ENCODE peak calls at places on chromosomes 4 and X, in seven cellular contexts. One of them, this sample, is unnamed.

GRCh38 chr4:55358246-55358645 is 12.2 kb downstream of the SRD5A3 start:
- DNase-seq in ACHN: no peak
- DNase-seq in MM.1S: no peak
- DNase-seq in activated CD4-positive, alpha-beta T cell treated with anti-CD3 and anti-CD28 coated beads, Interleukin-2, amount 10 ng/mL, durations not matched to agents 7 days and 5 days: no peak
- DNase-seq in stimulated activated CD4-positive, alpha-beta T cell treated with anti-CD3 and anti-CD28 coated beads, Interleukin-12 subunit alpha, Interleukin-12 subunit beta, amount 100 ng/mL, for 48 hours: no peak
- DNase-seq in CD4-positive, alpha-beta T cell: no peak
- DNase-seq in thoracic aorta: no peak
- DNase-seq in this sample: no peak

GRCh38 chrX:109966246-109966645 is 36.7 kb upstream of the TMEM164 start:
- DNase-seq in activated CD4-positive, alpha-beta T cell treated with anti-CD3 and anti-CD28 coated beads, Interleukin-2, amount 10 ng/mL, durations not matched to agents 7 days and 5 days: no peak
- DNase-seq in thoracic aorta: no peak
- DNase-seq in CD4-positive, alpha-beta T cell: no peak
- DNase-seq in MM.1S: no peak
- DNase-seq in ACHN: no peak
- DNase-seq in stimulated activated CD4-positive, alpha-beta T cell treated with anti-CD3 and anti-CD28 coated beads, Interleukin-12 subunit alpha, Interleukin-12 subunit beta, amount 100 ng/mL, for 48 hours: no peak
- DNase-seq in this sample: no peak

GRCh38 chr4:158949094-158949493 is 153.8 kb upstream of the RAPGEF2 start:
- DNase-seq in ACHN: peak; percentile 65
- DNase-seq in CD4-positive, alpha-beta T cell: no peak
- DNase-seq in activated CD4-positive, alpha-beta T cell treated with anti-CD3 and anti-CD28 coated beads, Interleukin-2, amount 10 ng/mL, durations not matched to agents 7 days and 5 days: no peak
- DNase-seq in MM.1S: peak; percentile 66
- DNase-seq in thoracic aorta: no peak
- DNase-seq in stimulated activated CD4-positive, alpha-beta T cell treated with anti-CD3 and anti-CD28 coated beads, Interleukin-12 subunit alpha, Interleukin-12 subunit beta, amount 100 ng/mL, for 48 hours: no peak
- DNase-seq in this sample: no peak

GRCh38 chr4:154559931-154560801 is 2.6 kb upstream of the FGB start:
- DNase-seq in CD4-positive, alpha-beta T cell: no peak
- DNase-seq in thoracic aorta: no peak
- DNase-seq in stimulated activated CD4-positive, alpha-beta T cell treated with anti-CD3 and anti-CD28 coated beads, Interleukin-12 subunit alpha, Interleukin-12 subunit beta, amount 100 ng/mL, for 48 hours: no peak
- DNase-seq in activated CD4-positive, alpha-beta T cell treated with anti-CD3 and anti-CD28 coated beads, Interleukin-2, amount 10 ng/mL, durations not matched to agents 7 days and 5 days: no peak
- DNase-seq in ACHN: no peak
- DNase-seq in MM.1S: no peak
- DNase-seq in this sample: no peak

GRCh38 chrX:101483705-101484104 is 1.6 kb upstream of the ARMCX4 start:
- DNase-seq in thoracic aorta: no peak
- DNase-seq in activated CD4-positive, alpha-beta T cell treated with anti-CD3 and anti-CD28 coated beads, Interleukin-2, amount 10 ng/mL, durations not matched to agents 7 days and 5 days: no peak
- DNase-seq in CD4-positive, alpha-beta T cell: no peak
- DNase-seq in MM.1S: no peak
- DNase-seq in stimulated activated CD4-positive, alpha-beta T cell treated with anti-CD3 and anti-CD28 coated beads, Interleukin-12 subunit alpha, Interleukin-12 subunit beta, amount 100 ng/mL, for 48 hours: no peak
- DNase-seq in ACHN: no peak
- DNase-seq in this sample: no peak

GRCh38 chrX:54495814-54496516 is at the start of gene FGD1:
- DNase-seq in thoracic aorta: no peak
- DNase-seq in CD4-positive, alpha-beta T cell: peak; percentile 2
- DNase-seq in MM.1S: peak; percentile 39
- DNase-seq in ACHN: peak; percentile 60
- DNase-seq in activated CD4-positive, alpha-beta T cell treated with anti-CD3 and anti-CD28 coated beads, Interleukin-2, amount 10 ng/mL, durations not matched to agents 7 days and 5 days: peak; percentile 8
- DNase-seq in stimulated activated CD4-positive, alpha-beta T cell treated with anti-CD3 and anti-CD28 coated beads, Interleukin-12 subunit alpha, Interleukin-12 subunit beta, amount 100 ng/mL, for 48 hours: peak; percentile 35
- DNase-seq in this sample: no peak

GRCh38 chrX:82320554-82320953 is 1118.7 kb downstream of the SH3BGRL start:
- DNase-seq in thoracic aorta: no peak
- DNase-seq in ACHN: no peak
- DNase-seq in stimulated activated CD4-positive, alpha-beta T cell treated with anti-CD3 and anti-CD28 coated beads, Interleukin-12 subunit alpha, Interleukin-12 subunit beta, amount 100 ng/mL, for 48 hours: no peak
- DNase-seq in MM.1S: no peak
- DNase-seq in activated CD4-positive, alpha-beta T cell treated with anti-CD3 and anti-CD28 coated beads, Interleukin-2, amount 10 ng/mL, durations not matched to agents 7 days and 5 days: no peak
- DNase-seq in CD4-positive, alpha-beta T cell: no peak
- DNase-seq in this sample: no peak

GRCh38 chr4:48141048-48141447 is 7.0 kb upstream of the TXK start:
- DNase-seq in activated CD4-positive, alpha-beta T cell treated with anti-CD3 and anti-CD28 coated beads, Interleukin-2, amount 10 ng/mL, durations not matched to agents 7 days and 5 days: no peak
- DNase-seq in CD4-positive, alpha-beta T cell: no peak
- DNase-seq in thoracic aorta: no peak
- DNase-seq in stimulated activated CD4-positive, alpha-beta T cell treated with anti-CD3 and anti-CD28 coated beads, Interleukin-12 subunit alpha, Interleukin-12 subunit beta, amount 100 ng/mL, for 48 hours: no peak
- DNase-seq in MM.1S: peak; percentile 63
- DNase-seq in ACHN: peak; percentile 50
- DNase-seq in this sample: no peak

GRCh38 chrX:121322159-121322558 is 274.7 kb downstream of the GLUD2 start:
- DNase-seq in thoracic aorta: no peak
- DNase-seq in stimulated activated CD4-positive, alpha-beta T cell treated with anti-CD3 and anti-CD28 coated beads, Interleukin-12 subunit alpha, Interleukin-12 subunit beta, amount 100 ng/mL, for 48 hours: no peak
- DNase-seq in MM.1S: no peak
- DNase-seq in activated CD4-positive, alpha-beta T cell treated with anti-CD3 and anti-CD28 coated beads, Interleukin-2, amount 10 ng/mL, durations not matched to agents 7 days and 5 days: no peak
- DNase-seq in CD4-positive, alpha-beta T cell: no peak
- DNase-seq in ACHN: no peak
- DNase-seq in this sample: no peak

GRCh38 chr4:54085284-54085683 is 14.7 kb upstream of the GSX2 start:
- DNase-seq in thoracic aorta: no peak
- DNase-seq in stimulated activated CD4-positive, alpha-beta T cell treated with anti-CD3 and anti-CD28 coated beads, Interleukin-12 subunit alpha, Interleukin-12 subunit beta, amount 100 ng/mL, for 48 hours: no peak
- DNase-seq in MM.1S: no peak
- DNase-seq in ACHN: peak; percentile 78
- DNase-seq in CD4-positive, alpha-beta T cell: no peak
- DNase-seq in activated CD4-positive, alpha-beta T cell treated with anti-CD3 and anti-CD28 coated beads, Interleukin-2, amount 10 ng/mL, durations not matched to agents 7 days and 5 days: no peak
- DNase-seq in this sample: no peak

GRCh38 chr4:86344127-86344526 is 15.7 kb downstream of the MAPK10 start:
- DNase-seq in activated CD4-positive, alpha-beta T cell treated with anti-CD3 and anti-CD28 coated beads, Interleukin-2, amount 10 ng/mL, durations not matched to agents 7 days and 5 days: no peak
- DNase-seq in MM.1S: no peak
- DNase-seq in stimulated activated CD4-positive, alpha-beta T cell treated with anti-CD3 and anti-CD28 coated beads, Interleukin-12 subunit alpha, Interleukin-12 subunit beta, amount 100 ng/mL, for 48 hours: no peak
- DNase-seq in thoracic aorta: no peak
- DNase-seq in CD4-positive, alpha-beta T cell: no peak
- DNase-seq in ACHN: no peak
- DNase-seq in this sample: no peak

GRCh38 chrX:133670394-133670793 is 255.1 kb upstream of the GPC4 start:
- DNase-seq in stimulated activated CD4-positive, alpha-beta T cell treated with anti-CD3 and anti-CD28 coated beads, Interleukin-12 subunit alpha, Interleukin-12 subunit beta, amount 100 ng/mL, for 48 hours: no peak
- DNase-seq in thoracic aorta: no peak
- DNase-seq in MM.1S: peak; percentile 54
- DNase-seq in CD4-positive, alpha-beta T cell: no peak
- DNase-seq in ACHN: peak; percentile 18
- DNase-seq in activated CD4-positive, alpha-beta T cell treated with anti-CD3 and anti-CD28 coated beads, Interleukin-2, amount 10 ng/mL, durations not matched to agents 7 days and 5 days: peak; percentile 6
- DNase-seq in this sample: no peak

GRCh38 chrX:26722666-26723428 is 506.9 kb downstream of the MAGEB5 start:
- DNase-seq in ACHN: no peak
- DNase-seq in stimulated activated CD4-positive, alpha-beta T cell treated with anti-CD3 and anti-CD28 coated beads, Interleukin-12 subunit alpha, Interleukin-12 subunit beta, amount 100 ng/mL, for 48 hours: no peak
- DNase-seq in CD4-positive, alpha-beta T cell: no peak
- DNase-seq in MM.1S: no peak
- DNase-seq in thoracic aorta: no peak
- DNase-seq in activated CD4-positive, alpha-beta T cell treated with anti-CD3 and anti-CD28 coated beads, Interleukin-2, amount 10 ng/mL, durations not matched to agents 7 days and 5 days: no peak
- DNase-seq in this sample: no peak

GRCh38 chr4:17630228-17630627 is 15.8 kb downstream of the MED28 start:
- DNase-seq in MM.1S: no peak
- DNase-seq in thoracic aorta: no peak
- DNase-seq in stimulated activated CD4-positive, alpha-beta T cell treated with anti-CD3 and anti-CD28 coated beads, Interleukin-12 subunit alpha, Interleukin-12 subunit beta, amount 100 ng/mL, for 48 hours: no peak
- DNase-seq in CD4-positive, alpha-beta T cell: no peak
- DNase-seq in activated CD4-positive, alpha-beta T cell treated with anti-CD3 and anti-CD28 coated beads, Interleukin-2, amount 10 ng/mL, durations not matched to agents 7 days and 5 days: no peak
- DNase-seq in ACHN: no peak
- DNase-seq in this sample: no peak

GRCh38 chr4:37803348-37803973 is 23.0 kb upstream of the PGM2 start:
- DNase-seq in stimulated activated CD4-positive, alpha-beta T cell treated with anti-CD3 and anti-CD28 coated beads, Interleukin-12 subunit alpha, Interleukin-12 subunit beta, amount 100 ng/mL, for 48 hours: no peak
- DNase-seq in MM.1S: peak; percentile 62
- DNase-seq in ACHN: peak; percentile 57
- DNase-seq in activated CD4-positive, alpha-beta T cell treated with anti-CD3 and anti-CD28 coated beads, Interleukin-2, amount 10 ng/mL, durations not matched to agents 7 days and 5 days: peak; percentile 54
- DNase-seq in thoracic aorta: no peak
- DNase-seq in CD4-positive, alpha-beta T cell: no peak
- DNase-seq in this sample: no peak

GRCh38 chr4:24274401-24275035 is 309.8 kb downstream of the DHX15 start:
- DNase-seq in MM.1S: no peak
- DNase-seq in CD4-positive, alpha-beta T cell: no peak
- DNase-seq in thoracic aorta: no peak
- DNase-seq in ACHN: no peak
- DNase-seq in activated CD4-positive, alpha-beta T cell treated with anti-CD3 and anti-CD28 coated beads, Interleukin-2, amount 10 ng/mL, durations not matched to agents 7 days and 5 days: no peak
- DNase-seq in stimulated activated CD4-positive, alpha-beta T cell treated with anti-CD3 and anti-CD28 coated beads, Interleukin-12 subunit alpha, Interleukin-12 subunit beta, amount 100 ng/mL, for 48 hours: no peak
- DNase-seq in this sample: no peak

GRCh38 chrX:39397561-39398200 is 596.4 kb downstream of the MID1IP1 start:
- DNase-seq in MM.1S: no peak
- DNase-seq in ACHN: no peak
- DNase-seq in CD4-positive, alpha-beta T cell: no peak
- DNase-seq in thoracic aorta: no peak
- DNase-seq in activated CD4-positive, alpha-beta T cell treated with anti-CD3 and anti-CD28 coated beads, Interleukin-2, amount 10 ng/mL, durations not matched to agents 7 days and 5 days: no peak
- DNase-seq in stimulated activated CD4-positive, alpha-beta T cell treated with anti-CD3 and anti-CD28 coated beads, Interleukin-12 subunit alpha, Interleukin-12 subunit beta, amount 100 ng/mL, for 48 hours: no peak
- DNase-seq in this sample: no peak